ENCODE peak calls at places on chromosomes 3 and 15, in four cellular contexts. F, E, G and I are unnamed samples.

GRCh38 chr3:197746801-197747237 is 2.9 kb upstream of the FYTTD1 start:
- DNase-seq in F (no peak), E (no peak), G (no peak), I (no peak)

GRCh38 chr3:135929670-135930069 is 35.9 kb upstream of the PPP2R3A start:
- DNase-seq in F (peak), E (no peak), G (no peak), I (no peak)

GRCh38 chr15:81211376-81211775 is 14.7 kb downstream of the IL16 start:
- DNase-seq in F (no peak), E (no peak), G (no peak), I (no peak)

GRCh38 chr3:377158-377561 is 180.6 kb downstream of the CHL1 start:
- DNase-seq in F (peak), E (no peak), G (no peak), I (no peak)

GRCh38 chr15:95988574-95988887 is 342.0 kb upstream of the NR2F2 start:
- DNase-seq in F (peak), E (no peak), G (no peak), I (no peak)

GRCh38 chr3:16437640-16438039 is 75.9 kb downstream of the RFTN1 start:
- DNase-seq in F (no peak), E (no peak), G (no peak), I (no peak)

GRCh38 chr3:48851407-48851806 is 3.7 kb upstream of the PRKAR2A start:
- DNase-seq in F (peak), E (no peak), G (no peak), I (no peak)

GRCh38 chr15:99361541-99362185 is 110.4 kb downstream of the LRRC28 start:
- DNase-seq in F (peak), E (no peak), G (no peak), I (no peak)

GRCh38 chr15:22952826-22953579 is 27.2 kb downstream of the CYFIP1 start:
- DNase-seq in F (no peak), E (no peak), G (no peak), I (no peak)

GRCh38 chr3:113227146-113227545 is 15.8 kb downstream of the BOC start:
- DNase-seq in F (no peak), E (no peak), G (no peak), I (no peak)

GRCh38 chr3:167520656-167521360 is 47.0 kb upstream of the SERPINI2 start:
- DNase-seq in F (peak), E (no peak), G (no peak), I (no peak)

GRCh38 chr3:8239718-8240698 is 261.6 kb upstream of the LMCD1 start:
- DNase-seq in F (peak), E (peak), G (no peak), I (peak)

GRCh38 chr15:99057697-99058420 is 47.0 kb upstream of the SYNM start:
- DNase-seq in F (no peak), E (no peak), G (peak), I (no peak)

GRCh38 chr3:41317718-41318117 is 118.4 kb downstream of the CTNNB1 start:
- DNase-seq in F (peak), E (no peak), G (no peak), I (no peak)

GRCh38 chr15:58040117-58040516 is 25.4 kb downstream of the ALDH1A2 start:
- DNase-seq in F (peak), E (no peak), G (no peak), I (no peak)

GRCh38 chr15:40831861-40832260 is 3.4 kb upstream of the PPP1R14D start:
- DNase-seq in F (no peak), E (no peak), G (no peak), I (no peak)

GRCh38 chr15:63888146-63888545 is 54.4 kb upstream of the HERC1 start:
- DNase-seq in F (no peak), E (no peak), G (no peak), I (no peak)

GRCh38 chr15:31372635-31373091 is 46.0 kb downstream of the KLF13 start:
- DNase-seq in F (peak), E (no peak), G (no peak), I (peak)

GRCh38 chr15:64369078-64369607 is 12.1 kb downstream of the PCLAF start:
- DNase-seq in F (no peak), E (no peak), G (no peak), I (no peak)

GRCh38 chr3:149342413-149343340 is 9.2 kb upstream of the TM4SF18 start:
- DNase-seq in F (no peak), E (no peak), G (no peak), I (no peak)

GRCh38 chr3:18247776-18248310 is 177.3 kb downstream of the SATB1 start:
- DNase-seq in F (no peak), E (no peak), G (no peak), I (no peak)

GRCh38 chr15:60539017-60539416 is 60.1 kb upstream of the ICE2 start:
- DNase-seq in F (no peak), E (no peak), G (no peak), I (no peak)

GRCh38 chr3:159761377-159761776 is 227.3 kb upstream of the IL12A start:
- DNase-seq in F (no peak), E (no peak), G (no peak), I (no peak)

GRCh38 chr3:127164615-127165014 is 28.3 kb upstream of the PRR23E start:
- DNase-seq in F (no peak), E (no peak), G (no peak), I (no peak)

GRCh38 chr3:16993227-16993626 is 108.5 kb downstream of the PLCL2 start:
- DNase-seq in F (no peak), E (no peak), G (no peak), I (no peak)

GRCh38 chr3:187946031-187946691 is 200.9 kb upstream of the BCL6 start:
- DNase-seq in F (peak), E (no peak), G (no peak), I (no peak)

GRCh38 chr15:63551400-63551799 is 45.8 kb upstream of the FBXL22 start:
- DNase-seq in F (no peak), E (no peak), G (no peak), I (no peak)

GRCh38 chr15:91706366-91707032 is 147.0 kb upstream of the SLCO3A1 start:
- DNase-seq in F (peak), E (peak), G (peak), I (peak)

GRCh38 chr3:128559486-128560225 is 66.7 kb upstream of the GATA2 start:
- DNase-seq in F (no peak), E (no peak), G (no peak), I (no peak)

GRCh38 chr3:72263223-72264015 is 478.5 kb upstream of the PROK2 start:
- DNase-seq in F (no peak), E (no peak), G (no peak), I (no peak)

GRCh38 chr3:72262707-72263106 is 477.8 kb upstream of the PROK2 start:
- DNase-seq in F (no peak), E (no peak), G (no peak), I (no peak)

GRCh38 chr3:72261566-72262564 is 476.9 kb upstream of the PROK2 start:
- DNase-seq in F (no peak), E (no peak), G (no peak), I (no peak)

GRCh38 chr3:72265250-72265649 is 480.3 kb upstream of the PROK2 start:
- DNase-seq in F (no peak), E (no peak), G (no peak), I (no peak)

DNA sequence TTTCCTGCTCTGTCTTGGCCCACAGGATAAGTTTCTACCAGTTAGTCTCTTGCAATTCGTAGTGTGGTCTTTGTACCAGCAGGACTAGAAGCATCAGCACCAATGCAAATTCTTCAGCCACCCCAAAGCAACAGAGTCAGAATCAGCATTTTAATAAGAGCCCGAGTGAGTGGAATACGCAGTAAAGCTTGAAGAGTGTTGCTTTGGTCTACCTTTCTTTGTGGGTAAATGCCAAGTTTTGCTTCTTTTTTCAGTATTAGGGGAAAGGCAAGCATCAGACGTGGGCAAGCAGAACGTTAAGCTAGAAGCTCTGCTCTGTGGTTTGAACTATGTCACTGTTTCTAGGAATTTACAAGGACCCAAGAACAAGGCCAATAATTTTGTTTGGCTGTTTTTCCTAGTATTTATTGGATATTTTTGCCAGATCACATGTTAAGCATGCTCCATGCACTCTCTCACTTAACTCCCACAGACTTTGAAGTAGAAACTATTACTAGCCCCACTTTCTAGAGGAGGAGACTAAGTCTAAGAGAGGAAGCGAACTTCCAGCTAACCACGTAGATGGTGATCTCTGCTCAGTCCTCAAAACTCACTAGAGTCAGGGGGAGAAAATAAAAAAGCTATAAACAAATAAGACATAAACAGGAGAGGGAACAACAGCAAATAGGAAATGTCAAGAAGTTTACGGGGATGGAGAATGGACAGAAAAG is 480.9 kb upstream of the PROK2 start:
- DNase-seq in F (no peak), E (no peak), G (no peak), I (no peak)
- TF ChIP-seq CTCF in F (no peak), E (no peak), G (peak), I (no peak)

GRCh38 chr3:142211034-142211433 is 14.4 kb downstream of the GK5 start:
- DNase-seq in F (no peak), E (no peak), G (no peak), I (peak)
- TF ChIP-seq CTCF in F (peak), E (no peak), G (peak), I (no peak)

DNA sequence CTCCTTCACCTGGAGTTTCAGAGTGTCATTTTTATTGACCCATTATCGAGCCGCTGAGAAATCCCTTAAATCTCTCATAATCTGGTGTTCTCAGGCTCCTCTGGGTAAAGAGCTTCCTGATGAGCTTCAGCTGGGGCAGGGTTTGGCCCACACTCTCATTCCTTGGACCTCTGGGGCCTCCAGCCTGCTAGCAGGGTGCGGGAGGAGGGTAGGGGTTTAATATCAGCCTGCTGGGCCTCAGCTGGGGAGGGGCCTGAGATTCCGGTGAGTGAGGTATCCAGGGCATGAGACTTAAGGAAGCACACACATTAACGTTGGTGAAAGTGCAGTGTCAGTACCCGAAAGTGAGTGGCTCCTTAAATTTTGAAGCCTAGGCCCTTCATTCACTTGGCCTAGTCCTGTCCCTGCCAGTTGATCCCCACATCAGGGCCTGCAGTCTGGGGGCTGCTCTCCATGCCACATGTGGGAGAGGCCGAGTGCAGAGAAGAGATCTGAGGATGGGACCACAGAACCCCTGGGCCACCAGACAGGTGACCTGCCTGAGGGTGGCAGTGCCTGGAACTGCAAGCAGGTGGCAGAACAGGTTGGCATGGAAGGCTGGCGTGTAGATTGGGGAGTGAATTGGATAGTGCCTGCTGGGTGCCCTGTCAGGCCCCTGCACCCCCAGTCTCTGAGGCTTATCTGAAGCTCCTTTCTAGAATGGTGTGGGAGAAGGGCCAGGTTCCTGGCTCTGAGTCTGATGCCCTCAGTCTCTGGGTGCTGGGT is 16.1 kb downstream of the C3orf18 start:
- DNase-seq in F (peak), E (no peak), G (no peak), I (no peak)
- TF ChIP-seq CTCF in F (no peak), E (no peak), G (no peak), I (no peak)

GRCh38 chr15:67416891-67417290 is 104.0 kb upstream of the C15orf61 start:
- DNase-seq in F (no peak), E (no peak), G (no peak), I (no peak)

GRCh38 chr15:67422296-67422695 is 98.6 kb upstream of the C15orf61 start:
- DNase-seq in F (no peak), E (no peak), G (no peak), I (no peak)

GRCh38 chr15:67419705-67420104 is 101.2 kb upstream of the C15orf61 start:
- DNase-seq in F (no peak), E (no peak), G (no peak), I (no peak)

GRCh38 chr15:67420137-67420536 is 100.8 kb upstream of the C15orf61 start:
- DNase-seq in F (no peak), E (no peak), G (no peak), I (no peak)

DNA sequence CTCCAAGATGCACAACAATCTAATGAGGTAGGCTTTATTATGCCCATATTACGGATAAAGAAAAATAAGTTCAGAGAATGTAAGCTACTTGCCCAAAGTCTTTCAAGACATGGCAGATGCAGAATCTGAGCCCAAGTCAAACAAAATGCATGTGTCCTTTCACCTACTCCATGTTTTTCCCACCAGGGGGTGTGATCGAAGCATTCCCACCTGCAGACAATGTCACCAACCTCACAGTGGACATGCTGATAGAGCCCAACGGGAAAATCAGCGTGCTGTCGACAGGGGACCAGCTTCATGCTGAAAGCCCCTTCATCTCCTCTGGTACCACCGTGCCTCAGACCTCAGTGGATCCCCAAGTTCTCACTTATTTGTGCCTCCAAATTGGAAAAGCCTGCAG is 99.8 kb upstream of the C15orf61 start:
- DNase-seq in F (no peak), E (no peak), G (no peak), I (no peak)
- TF ChIP-seq CTCF in F (no peak), E (no peak), G (no peak), I (no peak)